ENCODE peak calls at places on chromosome 22, in nine cellular contexts. J, I, R, Q, M, G, L, N and D are unnamed samples.

GRCh38 chr22:24429411-24430365 is 2.3 kb downstream of the ADORA2A start:
- DNase-seq in J (no peak), I (peak; percentile 45), R (peak; percentile 19), Q (no peak), M (no peak), G (no peak), L (peak; percentile 69), N (peak; percentile 45), D (no peak)

GRCh38 chr22:19721486-19722172 is 1.7 kb upstream of the GP1BB start:
- DNase-seq in J (no peak), I (no peak), R (no peak), Q (no peak), M (no peak), G (no peak), L (peak; percentile 31), N (no peak), D (peak; percentile 63)

GRCh38 chr22:45758603-45759002 is 87.0 kb downstream of the ATXN10 start:
- DNase-seq in J (no peak), I (no peak), R (no peak), Q (no peak), M (no peak), G (no peak), L (no peak), N (no peak), D (no peak)

GRCh38 chr22:44531487-44531886 is 33.5 kb upstream of the RTL6 start:
- DNase-seq in J (no peak), I (no peak), R (no peak), Q (no peak), M (no peak), G (no peak), L (peak; percentile 41), N (no peak), D (no peak)

GRCh38 chr22:45181240-45181639 is 17.5 kb downstream of the NUP50 start:
- DNase-seq in J (no peak), I (no peak), R (no peak), Q (no peak), M (no peak), G (no peak), L (no peak), N (no peak), D (no peak)

GRCh38 chr22:19793161-19793560 is 32.6 kb downstream of the TBX1 start:
- DNase-seq in J (no peak), I (no peak), R (no peak), Q (no peak), M (no peak), G (no peak), L (no peak), N (no peak), D (no peak)

GRCh38 chr22:49008682-49009235 is 818.9 kb downstream of the BRD1 start:
- DNase-seq in J (no peak), I (no peak), R (no peak), Q (no peak), M (no peak), G (peak; percentile 9), L (no peak), N (no peak), D (peak; percentile 33)

GRCh38 chr22:43826142-43827093 is 14.3 kb upstream of the EFCAB6 start:
- DNase-seq in J (no peak), I (no peak), R (no peak), Q (no peak), M (no peak), G (peak; percentile 50), L (no peak), N (no peak), D (peak; percentile 43)

GRCh38 chr22:39820266-39820665 is 73.3 kb downstream of the ENTHD1 start:
- DNase-seq in J (no peak), I (no peak), R (no peak), Q (no peak), M (no peak), G (no peak), L (no peak), N (no peak), D (no peak)

GRCh38 chr22:19800761-19801244 is 40.2 kb downstream of the TBX1 start:
- DNase-seq in J (no peak), I (no peak), R (peak; percentile 41), Q (peak; percentile 6), M (no peak), G (peak; percentile 27), L (no peak), N (no peak), D (no peak)

GRCh38 chr22:46280999-46281623 is 13.3 kb downstream of the TTC38 start:
- DNase-seq in J (no peak), I (peak; percentile 44), R (peak; percentile 48), Q (no peak), M (no peak), G (no peak), L (peak; percentile 72), N (no peak), D (no peak)

GRCh38 chr22:48758905-48759875 is 1068.5 kb downstream of the BRD1 start:
- DNase-seq in J (peak; percentile 22), I (no peak), R (peak; percentile 23), Q (no peak), M (no peak), G (peak; percentile 2), L (peak; percentile 14), N (no peak), D (no peak)

GRCh38 chr22:38826801-38827200 is 17.0 kb downstream of the NPTXR start:
- DNase-seq in J (no peak), I (no peak), R (peak; percentile 19), Q (no peak), M (no peak), G (no peak), L (no peak), N (no peak), D (no peak)

GRCh38 chr22:46233231-46233630 is 16.9 kb downstream of the CDPF1 start:
- DNase-seq in J (no peak), I (no peak), R (no peak), Q (no peak), M (no peak), G (peak; percentile 48), L (peak; percentile 80), N (no peak), D (no peak)

GRCh38 chr22:33303109-33303508 is 244.9 kb upstream of the SYN3 start:
- DNase-seq in J (no peak), I (no peak), R (no peak), Q (no peak), M (no peak), G (peak; percentile 19), L (no peak), N (no peak), D (no peak)

GRCh38 chr22:46367707-46368191 is 32.2 kb downstream of the TRMU start:
- DNase-seq in J (peak; percentile 74), I (peak; percentile 65), R (peak; percentile 82), Q (peak; percentile 40), M (no peak), G (peak; percentile 65), L (peak; percentile 69), N (peak; percentile 49), D (peak; percentile 61)

GRCh38 chr22:50059185-50059880 is 1.2 kb upstream of the TTLL8 start:
- DNase-seq in J (no peak), I (no peak), R (no peak), Q (peak; percentile 48), M (no peak), G (no peak), L (no peak), N (no peak), D (no peak)

GRCh38 chr22:36065462-36065774 is 36.8 kb upstream of the RBFOX2 start:
- DNase-seq in J (no peak), I (no peak), R (no peak), Q (no peak), M (no peak), G (no peak), L (no peak), N (no peak), D (no peak)
- H3K4me1 ChIP-seq in J (no peaks in the 10 kb centered on the region), I (peaks cover 5% of the 10 kb centered on the region), R (peaks cover 6% of the 10 kb centered on the region), Q (peaks cover 12% of the 10 kb centered on the region), M (no peaks in the 10 kb centered on the region), G (peaks cover 4% of the 10 kb centered on the region), L (peaks cover 18% of the 10 kb centered on the region), N (peaks cover 11% of the 10 kb centered on the region), D (peaks cover 4% of the 10 kb centered on the region)

GRCh38 chr22:29385305-29385704 is 3.1 kb downstream of the AP1B1 start:
- DNase-seq in J (no peak), I (no peak), R (no peak), Q (no peak), M (no peak), G (no peak), L (no peak), N (no peak), D (no peak)

GRCh38 chr22:29382575-29383328 is 5.6 kb downstream of the AP1B1 start:
- DNase-seq in J (no peak), I (no peak), R (no peak), Q (no peak), M (no peak), G (no peak), L (no peak), N (no peak), D (no peak)

GRCh38 chr22:29385748-29386147 is 2.6 kb downstream of the AP1B1 start:
- DNase-seq in J (no peak), I (no peak), R (no peak), Q (no peak), M (no peak), G (peak; percentile 28), L (peak; percentile 41), N (no peak), D (no peak)

GRCh38 chr22:29380856-29381255 is 7.5 kb downstream of the AP1B1 start:
- DNase-seq in J (no peak), I (no peak), R (no peak), Q (no peak), M (no peak), G (no peak), L (no peak), N (no peak), D (no peak)

GRCh38 chr22:29383740-29384139 is 4.6 kb downstream of the AP1B1 start:
- DNase-seq in J (no peak), I (no peak), R (no peak), Q (no peak), M (no peak), G (no peak), L (no peak), N (no peak), D (no peak)
- H3K4me1 ChIP-seq in J (peaks cover 18% of the 10 kb centered on the region), I (peaks cover 21% of the 10 kb centered on the region), R (peaks cover 65% of the 10 kb centered on the region), Q (peaks cover 6% of the 10 kb centered on the region), M (peaks cover 7% of the 10 kb centered on the region), G (peaks cover 12% of the 10 kb centered on the region), L (peaks cover 79% of the 10 kb centered on the region), N (peaks cover 15% of the 10 kb centered on the region), D (peaks cover 2% of the 10 kb centered on the region)

DNA sequence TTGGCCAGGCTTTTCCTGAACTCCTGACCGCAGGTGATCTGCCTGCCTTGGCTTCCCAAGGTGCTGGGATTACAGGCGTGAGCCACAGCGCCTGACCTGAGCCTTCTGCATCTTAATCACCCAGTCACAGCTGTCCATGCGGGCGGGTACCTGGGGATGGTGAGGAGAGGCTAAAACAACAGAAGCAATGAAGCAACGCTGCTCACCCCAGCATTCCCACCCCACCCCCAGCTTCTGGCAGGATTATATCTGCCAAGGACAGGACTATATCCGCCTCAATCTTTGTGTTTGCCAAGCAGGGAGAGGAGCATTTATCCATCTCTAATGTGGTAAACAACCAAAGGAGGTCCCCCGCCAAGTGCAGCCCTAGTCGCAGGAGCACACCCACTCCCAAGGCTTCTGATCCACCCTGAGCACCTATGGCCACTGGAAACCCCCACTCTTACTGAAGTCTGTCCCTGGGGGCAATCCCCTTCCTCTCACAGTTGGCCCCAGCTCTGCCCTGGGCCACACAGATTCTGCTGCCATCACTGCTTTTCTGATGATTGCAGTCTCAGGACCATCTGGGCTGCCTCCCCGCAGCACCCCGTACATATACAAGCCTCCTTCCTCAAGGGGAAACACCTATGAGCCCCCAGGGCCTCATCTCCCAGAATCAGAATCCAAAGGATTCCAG is 8.8 kb upstream of the LGALS2 start:
- DNase-seq in J (no peak), I (no peak), R (no peak), Q (no peak), M (no peak), G (no peak), L (no peak), N (no peak), D (no peak)
- H3K4me1 ChIP-seq in J (peaks cover 1% of the 10 kb centered on the region), I (peaks cover 6% of the 10 kb centered on the region), R (peaks cover 31% of the 10 kb centered on the region), Q (peaks cover 3% of the 10 kb centered on the region), M (no peaks in the 10 kb centered on the region), G (peaks cover 7% of the 10 kb centered on the region), L (peaks cover 25% of the 10 kb centered on the region), N (peaks cover 10% of the 10 kb centered on the region), D (no peaks in the 10 kb centered on the region)

GRCh38 chr22:25658641-25659040 is 83.3 kb upstream of the MYO18B start:
- DNase-seq in J (no peak), I (no peak), R (no peak), Q (no peak), M (no peak), G (no peak), L (no peak), N (no peak), D (no peak)
- H3K4me1 ChIP-seq in J (no peaks in the 10 kb centered on the region), I (no peaks in the 10 kb centered on the region), R (peaks cover 7% of the 10 kb centered on the region), Q (no peaks in the 10 kb centered on the region), M (peaks cover 6% of the 10 kb centered on the region), G (peaks cover 7% of the 10 kb centered on the region), L (peaks cover 9% of the 10 kb centered on the region), N (no peaks in the 10 kb centered on the region), D (no peaks in the 10 kb centered on the region)